ENCODE peak calls at places on chromosomes 2 and 18, in five cellular contexts. S is naive thymus-derived CD4-positive, alpha-beta T cell; L is dorsolateral prefrontal cortex; K is uterus; A is IMR-90. J is an unnamed sample.
A peak's percentile ranks its signal among the peaks of the same experiment; 100 is the strongest.

GRCh38 chr2:151302879-151303278 is 13.4 kb upstream of the NMI start:
- DNase-seq in S (no peak), L (no peak), K (no peak), A (peak; percentile 90), J (peak; percentile 28)

GRCh38 chr2:216578325-216578724 is 54.9 kb upstream of the IGFBP2 start:
- DNase-seq in S (no peak), L (no peak), K (no peak), A (peak; percentile 66), J (no peak)

GRCh38 chr18:37402735-37403099 is 162.9 kb downstream of the CELF4 start:
- DNase-seq in S (no peak), L (no peak), K (no peak), A (no peak), J (no peak)

GRCh38 chr2:88865801-88866353 is 174.4 kb downstream of the RPIA start:
- DNase-seq in S (no peak), L (no peak), K (no peak), A (no peak), J (no peak)

GRCh38 chr2:233285921-233286320 is 21.7 kb upstream of the SAG start:
- DNase-seq in S (no peak), L (no peak), K (no peak), A (peak; percentile 53), J (no peak)

GRCh38 chr2:63984606-63985359 is 34.4 kb downstream of the VPS54 start:
- DNase-seq in S (no peak), L (no peak), K (no peak), A (no peak), J (no peak)

GRCh38 chr2:209322041-209322440 is 101.8 kb upstream of the MAP2 start:
- DNase-seq in S (no peak), L (no peak), K (no peak), A (no peak), J (no peak)

GRCh38 chr2:113965644-113966043 is 75.8 kb downstream of the ACTR3 start:
- DNase-seq in S (peak; percentile 36), L (no peak), K (no peak), A (peak; percentile 44), J (no peak)

GRCh38 chr2:55087930-55088329 is 37.7 kb upstream of the RTN4 start:
- DNase-seq in S (no peak), L (no peak), K (no peak), A (no peak), J (no peak)

GRCh38 chr2:150296795-150297546 is 190.5 kb downstream of the RND3 start:
- DNase-seq in S (no peak), L (no peak), K (no peak), A (peak; percentile 86), J (no peak)

GRCh38 chr18:13051159-13051558 is 60.0 kb downstream of the CEP192 start:
- DNase-seq in S (no peak), L (no peak), K (no peak), A (peak; percentile 28), J (no peak)

GRCh38 chr2:185335879-185336278 is 402.7 kb upstream of the FSIP2 start:
- DNase-seq in S (no peak), L (no peak), K (no peak), A (no peak), J (peak; percentile 3)

GRCh38 chr18:70386582-70386981 is 97.7 kb downstream of the SOCS6 start:
- DNase-seq in S (no peak), L (no peak), K (no peak), A (no peak), J (no peak)

GRCh38 chr2:28360742-28361293 is 31.8 kb upstream of the FOSL2 start:
- DNase-seq in S (no peak), L (no peak), K (no peak), A (peak; percentile 87), J (no peak)

GRCh38 chr2:54422072-54422581 is 34.0 kb upstream of the SPTBN1 start:
- DNase-seq in S (peak; percentile 30), L (no peak), K (no peak), A (no peak), J (no peak)

GRCh38 chr2:216905649-216906048 is 45.8 kb upstream of the TNP1 start:
- DNase-seq in S (no peak), L (no peak), K (no peak), A (no peak), J (no peak)

GRCh38 chr2:96430394-96430988 is 74.7 kb downstream of the NEURL3 start:
- DNase-seq in S (no peak), L (no peak), K (no peak), A (no peak), J (no peak)

GRCh38 chr2:198327526-198327925 is 523.1 kb downstream of the PLCL1 start:
- DNase-seq in S (no peak), L (no peak), K (no peak), A (no peak), J (no peak)

GRCh38 chr2:236166157-236166780 is 1.9 kb downstream of the GBX2 start:
- DNase-seq in S (no peak), L (no peak), K (no peak), A (no peak), J (no peak)

GRCh38 chr18:77766421-77766820 is 516.8 kb downstream of the GALR1 start:
- DNase-seq in S (no peak), L (no peak), K (no peak), A (no peak), J (no peak)

GRCh38 chr18:49189772-49190171 is 239.0 kb upstream of the SMAD7 start:
- DNase-seq in S (no peak), L (no peak), K (no peak), A (no peak), J (no peak)

GRCh38 chr18:79940126-79940813 is 11.2 kb downstream of the SLC66A2 start:
- DNase-seq in S (no peak), L (peak; percentile 20), K (no peak), A (no peak), J (no peak)

GRCh38 chr2:129468879-129469278 is 510.6 kb upstream of the RAB6C start:
- DNase-seq in S (no peak), L (no peak), K (no peak), A (no peak), J (no peak)

GRCh38 chr2:113138428-113139322 is 11.3 kb downstream of the IL1RN start:
- DNase-seq in S (peak; percentile 81), L (no peak), K (no peak), A (peak; percentile 66), J (peak; percentile 68)

GRCh38 chr2:8625399-8626283 is 56.2 kb upstream of the ID2 start:
- DNase-seq in S (no peak), L (no peak), K (peak; percentile 4), A (no peak), J (no peak)

GRCh38 chr2:44351088-44351487 is 10.2 kb downstream of the PREPL start:
- DNase-seq in S (no peak), L (no peak), K (no peak), A (peak; percentile 84), J (no peak)

GRCh38 chr2:100878000-100878786 is 58.3 kb downstream of the NPAS2 start:
- DNase-seq in S (no peak), L (no peak), K (no peak), A (no peak), J (no peak)

GRCh38 chr2:189819297-189819704 is 35.1 kb downstream of the PMS1 start:
- DNase-seq in S (no peak), L (no peak), K (no peak), A (peak; percentile 81), J (no peak)

DNA sequence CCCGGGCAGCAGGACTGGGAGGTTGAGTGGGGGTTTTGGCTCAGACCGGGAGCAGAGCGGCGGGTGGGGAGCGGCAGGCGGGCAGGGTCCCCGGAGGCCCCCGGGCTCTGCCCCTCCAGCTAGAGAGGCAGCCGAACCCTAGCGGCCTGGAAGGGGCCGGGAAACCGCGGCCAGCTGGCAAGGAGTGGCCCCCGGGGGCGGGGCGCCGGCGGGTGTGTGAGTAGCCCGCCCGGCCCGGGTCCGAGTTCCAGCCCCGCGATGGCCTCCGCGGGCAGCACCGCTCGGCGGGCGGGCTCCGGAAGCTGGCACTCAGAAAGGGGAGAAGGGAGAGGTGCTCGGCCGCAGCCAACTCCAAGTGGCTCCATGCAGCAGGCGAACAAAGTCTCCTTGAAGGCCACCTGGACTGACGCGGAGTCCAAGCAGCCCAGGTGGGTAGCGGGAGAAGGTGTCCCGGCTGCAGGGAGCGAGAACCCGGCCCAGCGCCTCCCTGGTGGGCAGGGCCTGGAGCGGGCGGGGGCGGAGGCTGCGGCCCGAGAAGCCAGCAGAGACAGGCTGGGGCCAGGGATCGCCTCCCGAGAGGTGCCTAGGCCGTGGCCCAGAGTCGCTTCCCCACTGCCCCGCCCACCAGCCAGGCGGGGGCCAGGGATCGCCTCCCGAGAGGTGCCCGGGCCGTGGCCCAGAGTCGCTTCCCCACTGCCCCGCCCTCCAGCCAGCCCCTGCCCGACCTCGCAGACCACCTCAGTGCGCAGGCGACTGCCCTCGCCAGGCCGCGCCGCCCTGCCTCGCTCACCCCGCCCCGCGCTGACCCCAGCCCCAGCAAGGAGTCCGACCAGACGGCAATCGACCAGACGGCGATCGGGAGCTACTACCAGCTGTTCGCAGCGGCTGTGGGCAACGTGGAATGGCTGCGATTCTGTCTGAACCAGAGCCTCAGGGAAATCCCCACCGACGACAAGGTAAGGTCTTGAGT is at the start of gene ANKRD53:
- DNase-seq in S (no peak), L (no peak), K (peak; percentile 62), A (no peak), J (no peak)
- H3K27ac ChIP-seq in S (peak within 1 kb of the TSS; percentile 36), L (peak within 1 kb of the TSS; percentile 63), K (peak within 1 kb of the TSS; percentile 96), A (peak within 1 kb of the TSS; percentile 48), J (peak within 1 kb of the TSS; percentile 80)

DNA sequence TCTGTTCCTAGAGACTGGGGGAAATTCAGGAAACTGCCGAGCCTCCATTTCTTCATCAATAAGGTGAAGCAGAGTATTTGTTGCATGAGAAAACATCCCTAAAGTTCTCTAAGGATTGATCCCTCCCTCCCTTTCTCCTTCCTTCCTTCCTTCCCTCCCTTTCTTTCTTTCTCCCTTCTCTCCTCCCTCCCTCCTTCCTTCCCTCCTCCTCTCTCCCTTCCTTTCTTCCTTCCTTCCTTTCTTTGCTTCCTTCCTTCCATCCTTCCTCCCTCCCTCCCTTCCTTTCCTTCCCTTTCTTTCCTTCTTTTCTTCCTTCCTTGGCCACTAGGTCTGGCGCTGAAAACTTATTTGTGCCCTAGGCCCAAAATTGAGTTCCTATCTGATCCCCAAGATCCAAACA is 47.2 kb upstream of the PMAIP1 start:
- DNase-seq in S (no peak), L (no peak), K (no peak), A (no peak), J (no peak)
- H3K27ac ChIP-seq in S (no peak overlapping the region), L (no peak overlapping the region), K (no peak overlapping the region), A (no peak overlapping the region), J (no peak overlapping the region)

GRCh38 chr18:50654658-50655550 is 95.0 kb downstream of the MAPK4 start:
- DNase-seq in S (no peak), L (no peak), K (no peak), A (no peak), J (no peak)
- H3K27ac ChIP-seq in S (no peak overlapping the region), L (peak overlapping the region; percentile 73), K (no peak overlapping the region), A (no peak overlapping the region), J (no peak overlapping the region)

DNA sequence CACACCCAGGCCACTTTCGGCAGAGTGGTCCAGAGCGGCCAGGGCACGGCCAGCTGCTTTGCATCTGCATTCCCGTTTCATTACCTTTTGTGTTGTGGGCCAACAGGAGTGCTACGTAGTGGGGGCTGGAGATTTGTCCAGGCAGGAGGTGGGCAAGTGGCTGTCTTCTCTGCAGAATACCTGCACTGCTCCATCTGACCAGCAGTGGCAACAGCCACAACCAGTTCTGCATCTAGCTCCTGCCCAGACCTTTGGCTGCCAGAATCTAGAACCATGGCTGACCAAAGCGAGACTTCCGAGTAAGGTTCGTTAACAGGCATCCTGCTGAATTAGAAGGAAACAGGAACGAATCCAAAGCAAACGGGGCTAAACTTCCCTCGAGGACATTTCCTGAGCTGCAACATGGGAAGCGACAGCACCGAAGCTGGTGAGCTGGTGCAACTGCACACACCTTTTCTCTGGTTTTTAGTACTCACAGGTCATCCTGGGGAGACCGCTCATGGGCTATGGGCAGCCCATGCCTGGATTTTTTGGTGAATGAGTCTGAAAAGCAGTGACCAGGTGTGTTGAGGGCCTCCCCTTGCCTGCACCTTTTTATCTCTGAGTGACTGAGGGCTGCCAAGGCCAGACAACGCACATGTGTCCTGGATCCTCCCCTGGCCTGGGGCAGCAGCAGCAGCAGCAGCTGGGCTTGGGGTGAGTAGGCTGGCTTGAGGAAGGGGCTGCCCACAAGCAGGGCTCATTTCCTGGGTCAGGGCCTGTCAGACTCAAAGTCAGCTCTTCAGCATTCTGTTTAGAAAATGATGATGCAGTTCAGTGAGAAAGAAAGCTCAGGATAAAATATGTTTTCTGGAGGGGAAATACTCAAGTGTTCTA is 10.6 kb downstream of the GDF7 start:
- DNase-seq in S (no peak), L (no peak), K (no peak), A (no peak), J (no peak)
- H3K27ac ChIP-seq in S (no peak overlapping the region), L (no peak overlapping the region), K (no peak overlapping the region), A (no peak overlapping the region), J (no peak overlapping the region)

J was measured in RWPE1.